ENCODE peak calls at places on chromosomes 12 and 14, in five cellular contexts. O, Q, E, T and Y are unnamed samples.
A peak's percentile ranks its signal among the peaks of the same experiment; 100 is the strongest.

GRCh38 chr12:29673346-29673745 is 110.4 kb downstream of the TMTC1 start:
- DNase-seq in O (no peak), E (no peak), T (no peak), Q (no peak), Y (no peak)

GRCh38 chr12:107393043-107393725 is 292.4 kb upstream of the PWP1 start:
- DNase-seq in Q (no peak), E (no peak), T (no peak), O (no peak), Y (no peak)

GRCh38 chr12:124909831-124910560 is 4.5 kb downstream of the UBC start:
- DNase-seq in Q (no peak), O (no peak), E (no peak), T (no peak), Y (no peak)

GRCh38 chr14:54206477-54206876 is 190.3 kb upstream of the CDKN3 start:
- DNase-seq in O (no peak), Q (no peak), T (no peak), E (no peak), Y (no peak)

GRCh38 chr12:109591041-109591440 is 17.4 kb downstream of the MVK start:
- DNase-seq in T (no peak), O (no peak), E (no peak), Q (no peak), Y (no peak)

GRCh38 chr14:49594347-49595089 is 4.2 kb upstream of the LRR1 start:
- DNase-seq in Q (no peak), O (peak; percentile 42), E (no peak), T (no peak), Y (no peak)

GRCh38 chr14:95507174-95507573 is 9.3 kb downstream of the SYNE3 start:
- DNase-seq in T (no peak), Q (peak; percentile 96), E (peak; percentile 88), O (no peak), Y (peak; percentile 81)

GRCh38 chr12:87511371-87511770 is 517.8 kb downstream of the C12orf50 start:
- DNase-seq in E (no peak), T (no peak), Q (no peak), O (no peak), Y (no peak)

GRCh38 chr12:18970603-18971002 is 158.9 kb upstream of the PLEKHA5 start:
- DNase-seq in E (no peak), T (no peak), O (no peak), Q (no peak), Y (no peak)

GRCh38 chr14:32588448-32589320 is 259.6 kb downstream of the AKAP6 start:
- DNase-seq in O (peak; percentile 30), T (no peak), E (no peak), Q (peak; percentile 46), Y (no peak)

GRCh38 chr12:73632661-73633060 is 905.0 kb upstream of the ATXN7L3B start:
- DNase-seq in T (no peak), Q (no peak), O (no peak), E (no peak), Y (no peak)

GRCh38 chr12:94603434-94604068 is 46.8 kb downstream of the TMCC3 start:
- DNase-seq in T (no peak), O (peak; percentile 29), Q (no peak), E (no peak), Y (no peak)

GRCh38 chr14:36373982-36374673 is 53.7 kb upstream of the MBIP start:
- DNase-seq in O (peak; percentile 65), Q (peak; percentile 77), T (peak; percentile 42), E (peak; percentile 69), Y (peak; percentile 65)

GRCh38 chr12:110744176-110744575 is 1.5 kb upstream of the PPP1CC start:
- DNase-seq in Q (peak; percentile 82), E (peak; percentile 72), O (no peak), T (peak; percentile 80), Y (no peak)

GRCh38 chr14:65255583-65256443 is 153.5 kb upstream of the MAX start:
- DNase-seq in O (no peak), Q (no peak), T (no peak), E (no peak), Y (no peak)

GRCh38 chr12:73656375-73656774 is 881.3 kb upstream of the ATXN7L3B start:
- DNase-seq in Q (no peak), O (no peak), E (no peak), T (no peak), Y (no peak)

GRCh38 chr12:2796187-2796663 is 1.5 kb downstream of the FKBP4 start:
- DNase-seq in E (no peak), Q (no peak), T (no peak), O (peak; percentile 32), Y (no peak)

GRCh38 chr12:124495194-124495983 is 72.0 kb downstream of the NCOR2 start:
- DNase-seq in O (no peak), Q (no peak), T (no peak), E (no peak), Y (no peak)

GRCh38 chr12:20004951-20005350 is 363.4 kb upstream of the PDE3A start:
- DNase-seq in T (no peak), O (no peak), E (no peak), Q (no peak), Y (no peak)

GRCh38 chr14:30020687-30021086 is 93.0 kb upstream of the PRKD1 start:
- DNase-seq in O (no peak), Q (no peak), E (no peak), T (no peak), Y (no peak)

GRCh38 chr14:48373993-48374392 is 698.6 kb upstream of the MDGA2 start:
- DNase-seq in E (no peak), Q (no peak), O (no peak), T (no peak), Y (no peak)

GRCh38 chr14:69571879-69572633 is 2.6 kb downstream of the CCDC177 start:
- DNase-seq in Q (no peak), T (no peak), O (peak; percentile 51), E (no peak), Y (no peak)

GRCh38 chr12:110819150-110819549 is 27.6 kb upstream of the CCDC63 start:
- DNase-seq in T (no peak), E (no peak), O (no peak), Q (no peak), Y (no peak)

GRCh38 chr14:103904493-103905107 is 23.7 kb upstream of the TDRD9 start:
- DNase-seq in T (no peak), Q (no peak), E (no peak), O (no peak), Y (no peak)

GRCh38 chr12:133061954-133062353 is 18.8 kb upstream of the ZNF140 start:
- DNase-seq in O (no peak), E (no peak), Q (no peak), T (no peak), Y (no peak)

GRCh38 chr14:77340389-77340788 is 19.6 kb downstream of the GSTZ1 start:
- DNase-seq in Q (no peak), T (no peak), O (no peak), E (no peak), Y (no peak)

GRCh38 chr14:65351493-65352224 is 60.9 kb upstream of the FUT8 start:
- DNase-seq in T (no peak), Q (no peak), E (no peak), O (no peak), Y (no peak)

GRCh38 chr12:130655881-130656280 is 60.2 kb downstream of the RIMBP2 start:
- DNase-seq in O (no peak), Q (no peak), E (no peak), T (no peak), Y (no peak)

GRCh38 chr14:86654558-86655184 is 1124.7 kb downstream of the FLRT2 start:
- DNase-seq in E (no peak), T (no peak), Q (peak; percentile 7), O (no peak), Y (no peak)

GRCh38 chr14:72641086-72641485 is 252.8 kb downstream of the DPF3 start:
- DNase-seq in Q (no peak), E (no peak), T (no peak), O (no peak), Y (no peak)

GRCh38 chr12:1994429-1995143 is 9.7 kb downstream of the DCP1B start:
- DNase-seq in O (no peak), T (no peak), Q (no peak), E (no peak), Y (no peak)

GRCh38 chr14:75181426-75182062 is 5.1 kb upstream of the TMED10 start:
- DNase-seq in O (no peak), T (no peak), Q (no peak), E (no peak), Y (no peak)

GRCh38 chr14:34053666-34054065 is 102.8 kb upstream of the EGLN3 start:
- DNase-seq in Q (peak; percentile 40), E (peak; percentile 85), T (no peak), O (no peak), Y (no peak)

GRCh38 chr14:24334431-24335271 is at the start of gene ADCY4:
- DNase-seq in E (no peak), T (no peak), O (peak; percentile 39), Q (no peak), Y (no peak)

DNA sequence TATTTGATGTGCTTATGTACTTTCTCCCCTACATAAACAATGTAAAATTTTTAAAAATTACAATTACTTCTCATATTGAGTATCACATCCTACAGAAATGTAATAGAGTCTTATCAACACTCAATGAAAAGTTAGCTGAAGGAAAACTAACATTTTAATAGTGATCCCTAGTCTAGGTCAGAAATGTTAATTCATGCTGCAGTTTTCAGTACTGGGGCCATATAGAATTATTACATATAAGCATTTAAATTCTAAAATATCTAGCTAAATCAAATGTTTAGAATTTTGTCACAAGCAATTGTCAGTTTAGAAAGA is 37.8 kb downstream of the SLC6A15 start:
- DNase-seq in O (no peak), E (no peak), T (no peak), Q (no peak), Y (no peak)
- TF ChIP-seq CTCF in O (no peak), E (no peak), T (no peak), Q (no peak), Y (peak; percentile 59)

GRCh38 chr12:113149361-113150150 is at the start of gene CFAP73:
- DNase-seq in E (no peak), T (peak; percentile 83), O (no peak), Q (peak; percentile 84), Y (no peak)
- TF ChIP-seq CTCF in E (no peak), T (no peak), O (no peak), Q (peak; percentile 12), Y (no peak)

DNA sequence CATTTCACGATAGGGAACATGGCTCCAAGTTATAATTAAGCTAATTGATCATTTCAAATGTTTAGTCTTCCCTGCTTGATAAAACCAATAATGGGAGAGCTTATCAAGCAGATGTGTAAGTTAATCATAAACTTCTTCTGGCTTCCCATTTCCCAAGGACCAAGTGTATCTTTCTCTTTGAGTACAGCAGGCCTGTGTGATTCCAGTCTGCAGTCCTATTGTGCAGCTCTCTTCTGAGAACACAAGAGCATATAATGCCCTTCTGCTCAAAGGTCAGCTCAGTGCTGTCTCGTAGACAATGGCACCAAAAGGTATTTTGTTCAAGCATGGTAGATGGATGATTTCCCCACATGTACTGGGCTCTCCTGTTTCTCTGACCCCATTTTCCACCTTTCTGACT is 101.8 kb upstream of the DYRK2 start:
- DNase-seq in E (no peak), Q (no peak), T (no peak), O (no peak), Y (no peak)
- TF ChIP-seq CTCF in E (no peak), Q (no peak), T (no peak), O (no peak), Y (no peak)

GRCh38 chr12:59405992-59406391 is 189.8 kb upstream of the SLC16A7 start:
- DNase-seq in O (no peak), E (no peak), Q (no peak), T (no peak), Y (no peak)
- TF ChIP-seq CTCF in O (no peak), E (no peak), Q (no peak), T (no peak), Y (no peak)